ENCODE peak calls at places on chromosomes 4 and X, in ten cellular contexts. One of them, this sample, is unnamed.

GRCh38 chr4:25367004-25367621 is 9.9 kb upstream of the ANAPC4 start:
- DNase-seq in RWPE1: peak
- DNase-seq in GM20000: peak
- DNase-seq in AG09319: no peak
- DNase-seq in Caco-2: peak
- DNase-seq in MCF 10A: peak
- DNase-seq in A673: peak
- DNase-seq in upper lobe of right lung: no peak
- DNase-seq in epithelial cell of esophagus: peak
- DNase-seq in OCI-LY7: peak
- DNase-seq in this sample: peak

GRCh38 chrX:154074199-154074598 is 23.3 kb downstream of the MECP2 start:
- DNase-seq in Caco-2: peak
- DNase-seq in epithelial cell of esophagus: peak
- DNase-seq in RWPE1: peak
- DNase-seq in upper lobe of right lung: no peak
- DNase-seq in A673: no peak
- DNase-seq in MCF 10A: peak
- DNase-seq in AG09319: no peak
- DNase-seq in OCI-LY7: no peak
- DNase-seq in GM20000: no peak
- DNase-seq in this sample: no peak

GRCh38 chr4:158111241-158111640 is 61.6 kb downstream of the GASK1B start:
- DNase-seq in AG09319: no peak
- DNase-seq in OCI-LY7: no peak
- DNase-seq in MCF 10A: no peak
- DNase-seq in A673: no peak
- DNase-seq in upper lobe of right lung: no peak
- DNase-seq in Caco-2: no peak
- DNase-seq in GM20000: no peak
- DNase-seq in RWPE1: no peak
- DNase-seq in epithelial cell of esophagus: peak
- DNase-seq in this sample: no peak

GRCh38 chrX:39397561-39398200 is 596.4 kb downstream of the MID1IP1 start:
- DNase-seq in MCF 10A: no peak
- DNase-seq in Caco-2: no peak
- DNase-seq in GM20000: no peak
- DNase-seq in OCI-LY7: no peak
- DNase-seq in upper lobe of right lung: no peak
- DNase-seq in epithelial cell of esophagus: no peak
- DNase-seq in RWPE1: no peak
- DNase-seq in A673: no peak
- DNase-seq in AG09319: no peak
- DNase-seq in this sample: no peak

GRCh38 chr4:138579146-138579545 is 337.0 kb upstream of the SLC7A11 start:
- DNase-seq in MCF 10A: no peak
- DNase-seq in GM20000: no peak
- DNase-seq in epithelial cell of esophagus: no peak
- DNase-seq in upper lobe of right lung: no peak
- DNase-seq in A673: no peak
- DNase-seq in OCI-LY7: no peak
- DNase-seq in RWPE1: no peak
- DNase-seq in Caco-2: no peak
- DNase-seq in AG09319: no peak
- DNase-seq in this sample: no peak

GRCh38 chrX:154317391-154318000 is 21.9 kb downstream of the TKTL1 start:
- DNase-seq in GM20000: no peak
- DNase-seq in OCI-LY7: peak
- DNase-seq in A673: peak
- DNase-seq in AG09319: no peak
- DNase-seq in epithelial cell of esophagus: peak
- DNase-seq in RWPE1: peak
- DNase-seq in Caco-2: peak
- DNase-seq in MCF 10A: peak
- DNase-seq in upper lobe of right lung: no peak
- DNase-seq in this sample: no peak

GRCh38 chr4:145521282-145521681 is 39.6 kb downstream of the SMAD1 start:
- DNase-seq in upper lobe of right lung: no peak
- DNase-seq in RWPE1: no peak
- DNase-seq in OCI-LY7: no peak
- DNase-seq in GM20000: no peak
- DNase-seq in A673: no peak
- DNase-seq in Caco-2: no peak
- DNase-seq in epithelial cell of esophagus: no peak
- DNase-seq in MCF 10A: no peak
- DNase-seq in AG09319: no peak
- DNase-seq in this sample: no peak

GRCh38 chrX:31209005-31209612 is 137.3 kb upstream of the FTHL17 start:
- DNase-seq in AG09319: no peak
- DNase-seq in Caco-2: peak
- DNase-seq in epithelial cell of esophagus: peak
- DNase-seq in MCF 10A: peak
- DNase-seq in RWPE1: peak
- DNase-seq in A673: peak
- DNase-seq in OCI-LY7: no peak
- DNase-seq in upper lobe of right lung: no peak
- DNase-seq in GM20000: no peak
- DNase-seq in this sample: no peak

GRCh38 chr4:141388483-141388882 is 167.8 kb downstream of the ZNF330 start:
- DNase-seq in RWPE1: no peak
- DNase-seq in epithelial cell of esophagus: peak
- DNase-seq in Caco-2: no peak
- DNase-seq in AG09319: peak
- DNase-seq in MCF 10A: peak
- DNase-seq in GM20000: no peak
- DNase-seq in OCI-LY7: no peak
- DNase-seq in A673: no peak
- DNase-seq in upper lobe of right lung: no peak
- DNase-seq in this sample: no peak

GRCh38 chrX:132114607-132115006 is 13.2 kb downstream of the FRMD7 start:
- DNase-seq in GM20000: no peak
- DNase-seq in MCF 10A: no peak
- DNase-seq in AG09319: no peak
- DNase-seq in A673: no peak
- DNase-seq in epithelial cell of esophagus: no peak
- DNase-seq in Caco-2: no peak
- DNase-seq in OCI-LY7: no peak
- DNase-seq in RWPE1: no peak
- DNase-seq in upper lobe of right lung: no peak
- DNase-seq in this sample: no peak

GRCh38 chr4:24857996-24858395 is 54.8 kb downstream of the CCDC149 start:
- DNase-seq in OCI-LY7: no peak
- DNase-seq in GM20000: no peak
- DNase-seq in Caco-2: no peak
- DNase-seq in AG09319: no peak
- DNase-seq in upper lobe of right lung: no peak
- DNase-seq in MCF 10A: no peak
- DNase-seq in A673: no peak
- DNase-seq in epithelial cell of esophagus: no peak
- DNase-seq in RWPE1: no peak
- DNase-seq in this sample: no peak

DNA sequence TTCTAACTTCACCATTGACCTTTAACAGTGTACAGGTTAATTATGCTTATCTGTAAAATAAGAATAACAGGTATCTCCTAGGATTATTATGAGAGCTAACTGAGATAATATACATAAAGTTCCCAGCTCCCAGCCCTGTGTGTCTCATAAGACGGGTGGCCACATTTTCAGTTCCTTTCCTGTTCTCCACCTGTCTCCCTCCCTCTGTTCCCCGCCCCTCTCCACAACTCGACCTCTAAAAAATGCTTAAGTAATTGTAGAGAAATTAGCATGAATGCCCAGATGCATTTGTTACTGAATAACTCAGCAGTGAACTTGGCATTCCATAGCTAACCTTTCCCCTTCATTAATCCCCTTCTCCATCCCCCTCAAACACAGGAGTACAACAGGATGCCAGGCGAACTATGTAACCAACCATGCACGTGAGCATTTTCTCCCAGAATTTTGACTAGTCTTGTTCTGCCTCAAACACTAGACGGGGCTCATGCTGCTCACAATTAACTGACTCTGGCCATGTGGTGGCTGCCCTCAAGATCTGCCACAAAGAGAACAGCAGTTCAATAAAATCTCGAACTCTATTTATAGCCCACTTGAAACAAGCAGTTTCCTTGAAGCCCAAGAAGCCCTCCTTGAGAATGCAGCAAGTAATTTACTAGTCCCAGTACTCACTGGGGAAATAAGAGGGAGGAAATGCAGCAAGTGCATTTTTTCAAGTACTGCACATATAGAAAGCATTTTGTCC is 351.2 kb downstream of the ARHGAP24 start:
- DNase-seq in RWPE1: no peak
- DNase-seq in A673: peak
- DNase-seq in Caco-2: peak
- DNase-seq in epithelial cell of esophagus: no peak
- DNase-seq in AG09319: peak
- DNase-seq in GM20000: no peak
- DNase-seq in upper lobe of right lung: no peak
- DNase-seq in MCF 10A: peak
- DNase-seq in OCI-LY7: no peak
- DNase-seq in this sample: no peak
- TF ChIP-seq CTCF in RWPE1: no peak
- TF ChIP-seq CTCF in A673: no peak
- TF ChIP-seq CTCF in Caco-2: peak
- TF ChIP-seq CTCF in epithelial cell of esophagus: no peak
- TF ChIP-seq CTCF in AG09319: peak
- TF ChIP-seq CTCF in GM20000: no peak
- TF ChIP-seq CTCF in upper lobe of right lung: peak
- TF ChIP-seq CTCF in MCF 10A: no peak
- TF ChIP-seq CTCF in OCI-LY7: no peak
- TF ChIP-seq CTCF in this sample: no peak

GRCh38 chr4:20317424-20317985 is 65.8 kb downstream of the SLIT2 start:
- DNase-seq in A673: no peak
- DNase-seq in AG09319: no peak
- DNase-seq in RWPE1: no peak
- DNase-seq in upper lobe of right lung: no peak
- DNase-seq in MCF 10A: no peak
- DNase-seq in epithelial cell of esophagus: no peak
- DNase-seq in OCI-LY7: no peak
- DNase-seq in GM20000: no peak
- DNase-seq in Caco-2: no peak
- DNase-seq in this sample: no peak

GRCh38 chr4:20318899-20319291 is 67.2 kb downstream of the SLIT2 start:
- DNase-seq in Caco-2: no peak
- DNase-seq in upper lobe of right lung: no peak
- DNase-seq in OCI-LY7: no peak
- DNase-seq in MCF 10A: peak
- DNase-seq in A673: peak
- DNase-seq in epithelial cell of esophagus: no peak
- DNase-seq in GM20000: no peak
- DNase-seq in RWPE1: no peak
- DNase-seq in AG09319: no peak
- DNase-seq in this sample: no peak

GRCh38 chr4:20318011-20318898 is 66.5 kb downstream of the SLIT2 start:
- DNase-seq in MCF 10A: no peak
- DNase-seq in Caco-2: no peak
- DNase-seq in AG09319: no peak
- DNase-seq in OCI-LY7: no peak
- DNase-seq in upper lobe of right lung: no peak
- DNase-seq in RWPE1: no peak
- DNase-seq in A673: peak
- DNase-seq in GM20000: no peak
- DNase-seq in epithelial cell of esophagus: no peak
- DNase-seq in this sample: no peak

GRCh38 chr4:20311863-20312262 is 60.2 kb downstream of the SLIT2 start:
- DNase-seq in A673: no peak
- DNase-seq in Caco-2: no peak
- DNase-seq in GM20000: no peak
- DNase-seq in RWPE1: no peak
- DNase-seq in MCF 10A: no peak
- DNase-seq in epithelial cell of esophagus: no peak
- DNase-seq in AG09319: no peak
- DNase-seq in OCI-LY7: no peak
- DNase-seq in upper lobe of right lung: no peak
- DNase-seq in this sample: no peak

DNA sequence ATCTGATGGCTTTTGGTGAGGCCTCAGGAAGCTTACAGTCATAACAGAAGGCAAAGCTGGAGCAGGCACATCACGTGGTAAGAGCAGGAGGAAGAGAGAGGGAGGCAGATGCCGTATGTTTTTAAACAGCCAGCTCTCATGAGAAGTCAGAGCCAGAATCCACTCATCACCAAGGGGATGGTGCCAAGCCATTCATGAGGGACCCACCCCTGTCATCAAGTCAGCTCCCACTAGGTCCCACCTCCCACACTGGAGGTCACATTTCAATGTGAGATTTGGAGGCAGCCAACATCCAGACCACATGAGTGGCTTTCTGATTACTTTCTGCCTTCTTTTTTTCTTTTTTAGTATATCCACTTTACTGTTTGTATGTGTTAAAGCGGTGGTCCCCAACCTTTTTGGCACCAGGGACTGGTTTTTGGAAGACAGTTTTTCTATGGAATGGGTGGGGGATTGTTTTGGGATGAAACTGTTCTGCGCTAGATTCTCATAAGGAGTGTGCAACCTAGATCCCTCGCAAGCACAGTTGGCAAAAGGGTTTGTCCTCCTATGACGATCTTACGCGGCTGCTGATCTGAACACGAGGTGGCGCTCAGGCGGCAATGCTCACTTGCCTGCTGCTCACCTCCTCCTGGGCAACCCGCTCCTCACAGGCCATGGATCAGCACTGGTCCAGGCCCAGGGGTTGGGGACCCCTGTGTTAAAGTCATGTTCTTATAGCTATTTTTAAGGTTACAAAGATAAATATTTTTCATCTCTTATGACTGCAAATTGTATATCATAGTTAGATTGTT is 61.7 kb downstream of the SLIT2 start:
- DNase-seq in A673: no peak
- DNase-seq in upper lobe of right lung: no peak
- DNase-seq in GM20000: no peak
- DNase-seq in OCI-LY7: peak
- DNase-seq in epithelial cell of esophagus: no peak
- DNase-seq in AG09319: no peak
- DNase-seq in Caco-2: peak
- DNase-seq in MCF 10A: no peak
- DNase-seq in RWPE1: no peak
- DNase-seq in this sample: peak
- TF ChIP-seq CTCF in A673: no peak
- TF ChIP-seq CTCF in upper lobe of right lung: no peak
- TF ChIP-seq CTCF in GM20000: peak
- TF ChIP-seq CTCF in OCI-LY7: peak
- TF ChIP-seq CTCF in epithelial cell of esophagus: no peak
- TF ChIP-seq CTCF in AG09319: no peak
- TF ChIP-seq CTCF in Caco-2: peak
- TF ChIP-seq CTCF in MCF 10A: no peak
- TF ChIP-seq CTCF in RWPE1: no peak
- TF ChIP-seq CTCF in this sample: peak

GRCh38 chr4:4946416-4946815 is 72.8 kb downstream of the CYTL1 start:
- DNase-seq in GM20000: no peak
- DNase-seq in AG09319: no peak
- DNase-seq in epithelial cell of esophagus: no peak
- DNase-seq in OCI-LY7: no peak
- DNase-seq in A673: no peak
- DNase-seq in upper lobe of right lung: no peak
- DNase-seq in RWPE1: no peak
- DNase-seq in MCF 10A: no peak
- DNase-seq in Caco-2: no peak
- DNase-seq in this sample: no peak
- TF ChIP-seq CTCF in GM20000: no peak
- TF ChIP-seq CTCF in AG09319: no peak
- TF ChIP-seq CTCF in epithelial cell of esophagus: no peak
- TF ChIP-seq CTCF in OCI-LY7: no peak
- TF ChIP-seq CTCF in A673: no peak
- TF ChIP-seq CTCF in upper lobe of right lung: no peak
- TF ChIP-seq CTCF in RWPE1: no peak
- TF ChIP-seq CTCF in MCF 10A: no peak
- TF ChIP-seq CTCF in Caco-2: no peak
- TF ChIP-seq CTCF in this sample: no peak

GRCh38 chr4:162650166-162650565 is 486.4 kb upstream of the FSTL5 start:
- DNase-seq in epithelial cell of esophagus: no peak
- DNase-seq in RWPE1: no peak
- DNase-seq in AG09319: no peak
- DNase-seq in upper lobe of right lung: no peak
- DNase-seq in GM20000: no peak
- DNase-seq in MCF 10A: no peak
- DNase-seq in OCI-LY7: no peak
- DNase-seq in Caco-2: no peak
- DNase-seq in A673: no peak
- DNase-seq in this sample: no peak
- TF ChIP-seq CTCF in epithelial cell of esophagus: no peak
- TF ChIP-seq CTCF in RWPE1: no peak
- TF ChIP-seq CTCF in AG09319: no peak
- TF ChIP-seq CTCF in upper lobe of right lung: no peak
- TF ChIP-seq CTCF in GM20000: no peak
- TF ChIP-seq CTCF in MCF 10A: no peak
- TF ChIP-seq CTCF in OCI-LY7: no peak
- TF ChIP-seq CTCF in Caco-2: no peak
- TF ChIP-seq CTCF in A673: no peak
- TF ChIP-seq CTCF in this sample: no peak